ENCODE peak calls at places on chromosomes 5 and 9, in eight cellular contexts. V is A549, M is brain microvascular endothelial cell, N is dorsolateral prefrontal cortex, A is astrocyte, K is GM23248, X is pancreas, B is heart left ventricle. S is an unnamed sample.

GRCh38 chr9:76373173-76373771 is 21.0 kb downstream of the RFK start:
- DNase-seq in V (peak; percentile 55), M (peak; percentile 35), N (no peak), A (peak; percentile 85), K (peak; percentile 75), X (peak; percentile 86), B (peak; percentile 77), S (no peak)

GRCh38 chr5:32942225-32942989 is 231.3 kb downstream of the NPR3 start:
- DNase-seq in V (peak; percentile 18), M (peak; percentile 8), N (no peak), A (no peak), K (no peak), X (peak; percentile 18), B (no peak), S (no peak)

GRCh38 chr5:67241326-67241725 is 44.7 kb upstream of the CD180 start:
- DNase-seq in V (no peak), M (no peak), N (no peak), A (no peak), K (no peak), X (no peak), B (no peak), S (no peak)

GRCh38 chr9:6471231-6471630 is 58.2 kb downstream of the UHRF2 start:
- DNase-seq in V (no peak), M (no peak), N (no peak), A (no peak), K (no peak), X (no peak), B (no peak), S (no peak)

GRCh38 chr5:56251918-56252553 is 18.9 kb upstream of the ANKRD55 start:
- DNase-seq in V (no peak), M (no peak), N (no peak), A (no peak), K (no peak), X (no peak), B (no peak), S (no peak)

GRCh38 chr5:168747987-168748777 is 169.0 kb upstream of the PANK3 start:
- DNase-seq in V (peak; percentile 52), M (no peak), N (no peak), A (no peak), K (peak; percentile 43), X (no peak), B (peak; percentile 50), S (no peak)

GRCh38 chr9:128333368-128333969 is 6.9 kb upstream of the SLC27A4 start:
- DNase-seq in V (no peak), M (no peak), N (no peak), A (no peak), K (no peak), X (no peak), B (no peak), S (no peak)

GRCh38 chr5:6733411-6734242 is 20.4 kb downstream of the TENT4A start:
- DNase-seq in V (no peak), M (peak; percentile 78), N (no peak), A (peak; percentile 90), K (peak; percentile 76), X (no peak), B (no peak), S (no peak)

GRCh38 chr9:132243156-132244074 is 81.6 kb downstream of the NTNG2 start:
- DNase-seq in V (no peak), M (no peak), N (no peak), A (no peak), K (peak; percentile 47), X (peak; percentile 71), B (no peak), S (no peak)

GRCh38 chr9:132242621-132243155 is 80.8 kb downstream of the NTNG2 start:
- DNase-seq in V (no peak), M (no peak), N (no peak), A (no peak), K (no peak), X (no peak), B (no peak), S (no peak)

GRCh38 chr9:132241483-132241839 is 79.6 kb downstream of the NTNG2 start:
- DNase-seq in V (no peak), M (no peak), N (no peak), A (no peak), K (no peak), X (no peak), B (no peak), S (no peak)

GRCh38 chr9:132240860-132241482 is 79.1 kb downstream of the NTNG2 start:
- DNase-seq in V (peak; percentile 86), M (peak; percentile 88), N (peak; percentile 90), A (peak; percentile 58), K (peak; percentile 80), X (peak; percentile 99), B (peak; percentile 98), S (peak; percentile 66)

DNA sequence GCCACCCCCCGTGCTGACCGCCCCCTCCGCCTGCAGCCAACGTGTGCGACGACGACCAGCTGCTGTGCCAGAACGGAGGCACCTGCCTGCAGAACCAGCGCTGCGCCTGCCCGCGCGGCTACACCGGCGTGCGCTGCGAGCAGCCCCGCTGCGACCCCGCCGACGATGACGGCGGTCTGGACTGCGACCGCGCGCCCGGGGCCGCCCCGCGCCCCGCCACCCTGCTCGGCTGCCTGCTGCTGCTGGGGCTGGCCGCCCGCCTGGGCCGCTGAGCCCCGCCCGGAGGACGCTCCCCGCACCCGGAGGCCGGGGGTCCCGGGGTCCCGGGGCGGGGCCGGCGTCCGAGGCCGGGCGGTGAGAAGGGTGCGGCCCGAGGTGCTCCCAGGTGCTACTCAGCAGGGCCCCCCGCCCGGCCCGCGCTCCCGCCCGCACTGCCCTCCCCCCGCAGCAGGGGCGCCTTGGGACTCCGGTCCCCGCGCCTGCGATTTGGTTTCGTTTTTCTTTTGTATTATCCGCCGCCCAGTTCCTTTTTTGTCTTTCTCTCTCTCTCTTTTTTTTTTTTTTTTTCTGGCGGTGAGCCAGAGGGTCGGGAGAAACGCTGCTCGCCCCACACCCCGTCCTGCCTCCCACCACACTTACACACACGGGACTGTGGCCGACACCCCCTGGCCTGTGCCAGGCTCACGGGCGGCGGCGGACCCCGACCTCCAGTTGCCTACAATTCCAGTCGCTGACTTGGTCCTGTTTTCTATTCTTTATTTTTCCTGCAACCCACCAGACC is 80.2 kb downstream of the NTNG2 start:
- DNase-seq in V (no peak), M (no peak), N (no peak), A (no peak), K (no peak), X (peak; percentile 53), B (no peak), S (no peak)
- H3K4me3 ChIP-seq in V (peak overlapping the region; percentile 78), M (peak overlapping the region; percentile 59), N (peak overlapping the region; percentile 66), A (peak overlapping the region; percentile 58), K (peak overlapping the region; percentile 66), X (peak overlapping the region; percentile 61), B (peak overlapping the region; percentile 63), S (peak overlapping the region; percentile 69)

GRCh38 chr9:36145970-36146369 is 9.4 kb downstream of the GLIPR2 start:
- DNase-seq in V (no peak), M (no peak), N (no peak), A (no peak), K (no peak), X (no peak), B (no peak), S (no peak)

GRCh38 chr9:36143242-36143641 is 6.7 kb downstream of the GLIPR2 start:
- DNase-seq in V (no peak), M (no peak), N (no peak), A (no peak), K (no peak), X (no peak), B (no peak), S (no peak)

GRCh38 chr9:36146666-36147065 is 10.1 kb downstream of the GLIPR2 start:
- DNase-seq in V (no peak), M (no peak), N (no peak), A (no peak), K (no peak), X (no peak), B (no peak), S (no peak)

GRCh38 chr9:36142510-36143161 is 6.1 kb downstream of the GLIPR2 start:
- DNase-seq in V (no peak), M (no peak), N (no peak), A (no peak), K (peak; percentile 13), X (no peak), B (no peak), S (no peak)

DNA sequence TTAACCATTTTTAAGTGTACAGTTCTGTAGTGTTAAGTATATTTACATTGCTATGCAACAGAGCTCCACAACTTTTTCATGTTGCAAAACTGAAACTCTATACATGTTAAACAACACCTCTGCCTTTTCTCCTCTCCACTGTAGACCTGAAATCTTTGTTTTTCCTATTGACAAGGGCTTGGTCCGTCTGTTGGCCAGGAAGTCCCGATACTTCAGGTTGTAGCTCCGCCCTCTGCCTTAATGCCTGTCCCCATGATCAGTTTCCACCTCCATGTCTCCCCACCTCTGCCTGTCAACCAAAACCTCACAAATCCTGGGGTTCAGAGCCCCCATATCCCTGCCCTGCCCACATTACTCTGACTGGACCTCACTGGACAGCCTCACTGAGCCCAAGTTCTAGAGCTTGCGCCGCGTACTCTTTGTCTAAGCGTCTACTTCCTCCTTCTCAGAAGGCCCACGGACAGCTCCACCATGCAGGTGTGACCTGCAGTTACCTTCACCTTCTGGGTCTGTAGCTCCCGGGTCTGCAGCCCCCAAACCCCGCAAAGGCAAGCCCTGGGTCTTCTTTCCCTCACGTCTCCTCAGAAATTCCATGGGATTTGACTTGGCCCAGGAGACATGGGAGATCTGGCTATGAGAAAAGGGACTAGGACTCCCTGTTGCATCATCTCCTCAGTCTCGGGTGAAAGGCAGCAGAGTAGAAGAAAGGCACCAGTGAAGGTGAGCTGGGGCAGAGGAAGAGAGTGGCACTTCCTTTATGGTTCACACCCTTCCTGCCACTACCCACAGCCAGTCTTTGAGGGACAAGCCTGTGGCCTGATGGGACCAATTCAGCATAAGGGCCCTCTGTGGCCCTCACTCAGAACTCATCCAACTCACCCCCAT is 8.0 kb downstream of the GLIPR2 start:
- DNase-seq in V (no peak), M (no peak), N (no peak), A (no peak), K (no peak), X (no peak), B (no peak), S (no peak)
- H3K4me3 ChIP-seq in V (no peak overlapping the region), M (no peak overlapping the region), N (no peak overlapping the region), A (no peak overlapping the region), K (no peak overlapping the region), X (no peak overlapping the region), B (no peak overlapping the region), S (no peak overlapping the region)

GRCh38 chr5:72505539-72505938 is 1.7 kb downstream of the ZNF366 start:
- DNase-seq in V (no peak), M (no peak), N (no peak), A (no peak), K (no peak), X (no peak), B (no peak), S (no peak)

GRCh38 chr5:72507360-72508238 is at the start of gene ZNF366:
- DNase-seq in V (no peak), M (peak; percentile 25), N (no peak), A (peak; percentile 64), K (no peak), X (no peak), B (no peak), S (no peak)

GRCh38 chr5:72503888-72504491 is 3.2 kb downstream of the ZNF366 start:
- DNase-seq in V (peak; percentile 15), M (peak; percentile 20), N (no peak), A (no peak), K (peak; percentile 60), X (no peak), B (no peak), S (no peak)

GRCh38 chr5:72505026-72505425 is 2.2 kb downstream of the ZNF366 start:
- DNase-seq in V (no peak), M (no peak), N (no peak), A (no peak), K (no peak), X (no peak), B (no peak), S (no peak)

DNA sequence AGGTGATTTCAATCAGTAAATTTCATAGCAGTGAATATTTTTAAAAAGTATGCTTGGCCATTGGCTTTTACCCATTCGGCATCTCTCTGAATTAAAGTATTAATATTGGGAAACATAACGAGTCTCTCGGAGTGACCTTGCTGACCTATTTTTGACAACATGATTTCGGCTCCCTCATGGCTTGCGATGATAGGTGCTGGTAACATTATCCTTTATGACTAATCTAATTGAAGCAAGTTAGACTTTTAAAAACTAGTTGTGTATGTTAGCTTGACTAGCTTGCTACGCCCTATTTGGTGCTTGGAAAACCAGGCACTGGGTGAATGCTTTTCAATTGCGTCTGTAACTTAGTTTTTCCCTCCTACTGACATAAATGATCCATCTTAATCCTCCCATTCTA is 1.1 kb downstream of the ZNF366 start:
- DNase-seq in V (no peak), M (no peak), N (no peak), A (no peak), K (no peak), X (no peak), B (no peak), S (no peak)
- H3K4me3 ChIP-seq in V (no peak overlapping the region), M (no peak overlapping the region), N (peak overlapping the region; percentile 34), A (no peak overlapping the region), K (no peak overlapping the region), X (no peak overlapping the region), B (peak overlapping the region; percentile 41), S (no peak overlapping the region)

GRCh38 chr9:3733039-3733408 is 207.2 kb upstream of the RFX3 start:
- DNase-seq in V (no peak), M (no peak), N (no peak), A (no peak), K (no peak), X (no peak), B (no peak), S (peak; percentile 9)

GRCh38 chr9:3736186-3736585 is 210.4 kb upstream of the RFX3 start:
- DNase-seq in V (no peak), M (no peak), N (no peak), A (no peak), K (no peak), X (no peak), B (no peak), S (no peak)

GRCh38 chr9:3730527-3730926 is 204.7 kb upstream of the RFX3 start:
- DNase-seq in V (no peak), M (no peak), N (no peak), A (no peak), K (no peak), X (no peak), B (no peak), S (peak; percentile 26)

GRCh38 chr9:3735251-3735650 is 209.4 kb upstream of the RFX3 start:
- DNase-seq in V (no peak), M (no peak), N (no peak), A (no peak), K (no peak), X (no peak), B (no peak), S (no peak)

DNA sequence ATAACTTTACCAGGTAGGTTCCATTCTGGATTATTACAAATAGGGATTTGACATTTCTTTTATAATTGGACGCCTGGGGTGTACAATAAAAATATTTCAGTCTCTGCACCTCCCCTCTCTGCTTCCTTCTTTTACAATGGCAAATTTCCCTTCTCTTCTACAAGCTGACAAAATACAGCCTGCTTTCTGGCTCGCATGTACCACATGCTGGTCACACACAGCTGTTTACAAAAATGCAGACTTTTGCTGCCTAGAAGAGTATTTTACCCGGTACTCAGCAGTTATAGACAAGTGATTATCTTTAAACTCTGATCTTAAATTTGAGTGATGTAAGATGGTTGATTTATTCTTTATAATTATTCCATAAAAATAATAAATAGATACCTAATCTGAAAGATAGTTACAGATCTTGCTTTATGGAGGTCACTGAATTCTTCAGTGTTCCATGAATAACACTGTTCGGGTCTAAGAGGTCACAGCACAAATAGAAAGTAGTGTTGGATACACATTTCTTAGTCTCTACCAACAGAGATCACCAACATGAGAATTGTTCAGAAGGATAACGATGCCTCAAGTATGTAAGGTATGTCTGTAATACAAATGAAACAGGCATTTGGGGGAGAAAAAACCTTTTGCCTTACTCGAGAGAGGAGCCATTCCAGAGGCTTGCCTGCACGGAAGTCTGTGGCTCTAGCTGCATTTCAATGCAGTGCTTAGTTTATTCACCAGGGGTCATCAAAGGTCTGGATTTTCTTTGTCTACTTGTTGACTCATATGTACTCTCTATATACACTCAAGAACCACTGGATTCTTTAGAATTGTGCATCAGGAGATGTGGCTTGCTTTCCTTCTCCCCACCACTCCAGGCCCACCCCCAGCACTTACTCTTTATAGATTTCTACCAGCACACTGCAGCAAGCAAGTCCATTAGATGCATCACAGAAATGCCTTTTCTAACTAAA is 206.6 kb upstream of the RFX3 start:
- DNase-seq in V (peak; percentile 78), M (peak; percentile 95), N (no peak), A (peak; percentile 85), K (peak; percentile 88), X (peak; percentile 36), B (no peak), S (peak; percentile 64)
- H3K4me3 ChIP-seq in V (no peak overlapping the region), M (peak overlapping the region; percentile 13), N (peak overlapping the region; percentile 29), A (peak overlapping the region; percentile 15), K (peak overlapping the region; percentile 70), X (no peak overlapping the region), B (no peak overlapping the region), S (no peak overlapping the region)

S was measured in GM12878.